ENCODE peak calls at places on chromosomes 5 and 9, in five cellular contexts. N is right atrium auricular region; S is tibial nerve; Y is CD8-positive, alpha-beta T cell; K is fibroblast of lung. Q is an unnamed sample.
A peak's percentile ranks its signal among the peaks of the same experiment; 100 is the strongest.

GRCh38 chr5:104048231-104048630 is 485.6 kb upstream of the NUDT12 start:
- DNase-seq in N (no peak), S (no peak), Y (no peak), K (no peak), Q (no peak)

GRCh38 chr5:140329739-140330481 is 16.5 kb downstream of the HBEGF start:
- DNase-seq in N (no peak), S (no peak), Y (no peak), K (no peak), Q (no peak)

GRCh38 chr9:126609191-126609590 is 4.5 kb upstream of the LMX1B start:
- DNase-seq in N (no peak), S (no peak), Y (no peak), K (no peak), Q (no peak)

GRCh38 chr5:8984386-8984785 is 561.5 kb downstream of the SEMA5A start:
- DNase-seq in N (no peak), S (no peak), Y (no peak), K (no peak), Q (no peak)

GRCh38 chr9:89730715-89731114 is 125.9 kb downstream of the GADD45G start:
- DNase-seq in N (no peak), S (no peak), Y (no peak), K (no peak), Q (no peak)

GRCh38 chr5:152142845-152143469 is 218.3 kb upstream of the GLRA1 start:
- DNase-seq in N (peak; percentile 65), S (peak; percentile 12), Y (peak; percentile 46), K (peak; percentile 67), Q (peak; percentile 56)

GRCh38 chr5:130109152-130109551 is 204.9 kb downstream of the CHSY3 start:
- DNase-seq in N (no peak), S (no peak), Y (no peak), K (peak; percentile 55), Q (no peak)

GRCh38 chr5:133121611-133122150 is 69.9 kb downstream of the HSPA4 start:
- DNase-seq in N (peak; percentile 16), S (no peak), Y (no peak), K (no peak), Q (no peak)

GRCh38 chr9:122122903-122123632 is 30.0 kb upstream of the TTLL11 start:
- DNase-seq in N (peak; percentile 82), S (peak; percentile 76), Y (peak; percentile 58), K (peak; percentile 74), Q (peak; percentile 64)

GRCh38 chr5:13976867-13977479 is 32.5 kb upstream of the DNAH5 start:
- DNase-seq in N (no peak), S (no peak), Y (no peak), K (peak; percentile 51), Q (no peak)

GRCh38 chr5:145118109-145118508 is 717.0 kb downstream of the PRELID2 start:
- DNase-seq in N (no peak), S (no peak), Y (no peak), K (no peak), Q (no peak)

GRCh38 chr9:121282309-121283071 is 14.5 kb downstream of the GSN start:
- DNase-seq in N (peak; percentile 89), S (peak; percentile 79), Y (no peak), K (peak; percentile 83), Q (no peak)

GRCh38 chr9:110620726-110621125 is 41.2 kb upstream of the SVEP1 start:
- DNase-seq in N (no peak), S (no peak), Y (no peak), K (peak; percentile 25), Q (no peak)

GRCh38 chr5:73153513-73153912 is 19.5 kb upstream of the TMEM174 start:
- DNase-seq in N (no peak), S (no peak), Y (no peak), K (no peak), Q (no peak)

GRCh38 chr5:73154607-73155006 is 18.4 kb upstream of the TMEM174 start:
- DNase-seq in N (no peak), S (no peak), Y (no peak), K (no peak), Q (no peak)

GRCh38 chr5:73151733-73152410 is 21.1 kb upstream of the TMEM174 start:
- DNase-seq in N (no peak), S (no peak), Y (no peak), K (no peak), Q (no peak)

GRCh38 chr5:73150872-73151271 is 22.1 kb upstream of the TMEM174 start:
- DNase-seq in N (no peak), S (no peak), Y (no peak), K (no peak), Q (no peak)

DNA sequence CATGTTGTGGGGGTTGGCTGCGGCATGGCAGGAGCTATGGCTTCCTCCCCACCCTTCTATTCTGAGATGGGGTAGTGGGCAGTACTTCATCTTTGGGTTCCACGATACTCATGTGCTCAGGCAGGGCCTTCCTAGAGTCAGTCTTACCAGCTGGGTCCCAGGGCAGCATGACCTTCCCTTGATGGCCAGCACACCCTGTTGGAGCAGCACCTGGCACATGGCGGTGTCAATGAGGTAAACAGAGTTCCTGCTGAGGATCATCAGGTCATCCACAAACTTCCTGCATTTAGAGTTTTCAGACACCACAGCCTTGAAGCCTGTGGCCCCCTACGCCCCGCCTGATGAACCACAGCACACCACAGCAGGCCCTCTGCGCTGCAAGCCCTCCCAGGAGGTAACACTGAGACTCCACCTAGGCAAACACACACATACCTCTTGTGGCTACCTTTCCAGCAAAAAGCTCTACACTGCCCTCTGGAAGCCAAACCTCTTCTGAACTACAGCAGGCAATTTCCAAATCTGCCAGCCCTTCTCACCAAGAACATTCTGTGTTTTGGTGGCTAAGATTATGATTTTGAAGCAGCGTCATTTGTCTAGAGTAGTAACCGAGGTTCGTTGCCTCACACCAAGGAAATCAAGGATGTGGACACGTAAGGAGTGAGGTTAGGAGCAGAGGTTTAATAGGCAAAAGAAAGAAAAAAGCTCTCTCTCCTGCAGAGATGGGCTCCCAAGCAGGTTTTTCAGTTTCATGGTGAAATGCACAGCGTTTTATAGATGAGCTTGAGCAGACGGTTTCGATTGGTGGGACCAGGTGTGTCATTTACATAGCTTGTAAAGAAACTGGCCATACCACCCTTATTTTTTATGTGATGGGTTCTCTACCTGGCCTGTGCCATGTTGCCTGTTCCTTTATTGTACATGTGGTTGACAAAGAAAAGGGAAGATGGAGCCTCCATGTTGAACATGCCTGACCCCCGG is 20.3 kb upstream of the TMEM174 start:
- DNase-seq in N (no peak), S (no peak), Y (no peak), K (no peak), Q (no peak)
- TF ChIP-seq CTCF in N (no peak), S (no peak), Y (no peak), K (no peak), Q (no peak)

GRCh38 chr9:76717611-76718010 is 46.6 kb upstream of the PCA3 start:
- DNase-seq in N (no peak), S (no peak), Y (no peak), K (no peak), Q (no peak)

GRCh38 chr9:76720245-76720644 is 44.0 kb upstream of the PCA3 start:
- DNase-seq in N (no peak), S (no peak), Y (no peak), K (no peak), Q (no peak)

GRCh38 chr9:76716270-76716669 is 48.0 kb upstream of the PCA3 start:
- DNase-seq in N (no peak), S (no peak), Y (no peak), K (no peak), Q (no peak)

GRCh38 chr9:76718166-76718565 is 46.1 kb upstream of the PCA3 start:
- DNase-seq in N (no peak), S (no peak), Y (no peak), K (no peak), Q (no peak)

DNA sequence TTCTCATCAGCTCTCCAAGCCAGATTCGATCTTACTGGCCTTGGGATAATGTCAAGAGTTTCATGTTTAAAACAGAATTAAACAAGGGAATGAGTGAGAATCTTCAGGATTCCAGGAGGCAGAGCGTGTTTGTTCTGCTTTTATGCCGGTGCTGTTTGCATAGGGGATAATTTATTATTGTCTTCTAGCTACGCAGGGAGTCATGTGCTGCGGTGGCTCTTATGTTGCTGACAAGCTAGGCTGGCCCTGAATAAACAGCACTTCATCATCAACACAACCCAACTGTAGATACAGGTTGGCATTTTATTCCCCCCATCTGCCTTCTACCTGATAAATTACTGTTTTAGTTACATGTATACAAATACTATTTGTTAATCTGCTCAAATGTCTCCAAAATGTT is 47.1 kb upstream of the PCA3 start:
- DNase-seq in N (no peak), S (no peak), Y (no peak), K (no peak), Q (no peak)
- H3K27ac ChIP-seq in N (no peak overlapping the region), S (no peak overlapping the region), Y (no peak overlapping the region), K (no peak overlapping the region), Q (no peak overlapping the region)

GRCh38 chr9:11269036-11269435 is 656.2 kb upstream of the PTPRD start:
- DNase-seq in N (no peak), S (no peak), Y (no peak), K (peak; percentile 0), Q (no peak)
- H3K9me3 ChIP-seq in N (peaks cover 29% of the 10 kb centered on the region), S (no peaks in the 10 kb centered on the region), Y (peaks cover 6% of the 10 kb centered on the region), K (no peaks in the 10 kb centered on the region), Q (peaks cover 8% of the 10 kb centered on the region)

GRCh38 chr9:12813960-12814876 is 39.4 kb downstream of the LURAP1L start:
- DNase-seq in N (peak; percentile 86), S (peak; percentile 65), Y (no peak), K (peak; percentile 100), Q (no peak)
- TF ChIP-seq CTCF in N (no peak), S (peak; percentile 54), Y (no peak), K (peak; percentile 29), Q (no peak)

GRCh38 chr5:11044581-11044980 is 283.5 kb upstream of the DAP start:
- DNase-seq in N (no peak), S (no peak), Y (no peak), K (no peak), Q (no peak)
- H3K27ac ChIP-seq in N (no peak overlapping the region), S (no peak overlapping the region), Y (no peak overlapping the region), K (no peak overlapping the region), Q (no peak overlapping the region)

DNA sequence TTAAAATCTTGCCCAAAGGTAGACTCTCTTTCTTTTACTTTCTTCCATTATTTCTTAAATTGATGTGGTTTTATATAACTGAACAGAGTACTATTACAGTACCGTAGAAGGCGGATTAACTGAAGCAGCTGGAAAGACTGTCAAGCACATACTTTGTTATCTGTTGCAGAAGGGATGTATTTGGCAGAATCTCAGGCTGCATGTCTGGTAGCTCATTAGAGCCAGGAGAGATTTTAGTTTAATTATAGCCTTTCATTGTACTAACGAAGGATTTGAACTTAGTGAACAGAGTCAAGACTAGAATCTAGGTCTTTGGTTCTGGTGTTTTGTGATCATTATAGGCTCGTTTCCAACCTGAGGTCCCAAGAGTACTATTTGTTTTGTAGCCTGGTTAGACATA is 20.6 kb downstream of the ZNF354C start:
- DNase-seq in N (no peak), S (no peak), Y (no peak), K (no peak), Q (no peak)
- H3K9me3 ChIP-seq in N (peaks cover 100% of the 10 kb centered on the region), S (peaks cover 42% of the 10 kb centered on the region), Y (peaks cover 77% of the 10 kb centered on the region), K (peaks cover 17% of the 10 kb centered on the region), Q (peaks cover 98% of the 10 kb centered on the region)

DNA sequence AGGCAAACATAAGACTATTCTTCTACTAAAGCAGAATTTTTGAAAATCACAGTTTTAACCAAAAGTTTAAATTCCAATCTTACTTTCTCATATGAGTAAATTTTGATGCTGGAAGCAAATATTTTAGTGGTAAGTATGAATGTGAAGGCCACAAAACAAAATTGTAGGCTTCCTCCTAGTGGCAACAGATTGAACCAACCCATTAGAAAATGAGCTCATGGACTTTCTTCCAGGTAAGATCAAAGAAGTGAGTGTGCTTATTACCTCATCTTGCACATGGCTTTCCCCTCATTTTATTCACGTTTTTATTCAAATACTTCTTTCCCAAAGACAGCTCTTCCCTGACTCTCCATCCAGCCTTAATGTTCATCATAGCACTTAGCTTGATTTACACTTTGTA is 16.5 kb upstream of the RLN2 start:
- DNase-seq in N (no peak), S (no peak), Y (no peak), K (no peak), Q (no peak)
- TF ChIP-seq CTCF in N (no peak), S (no peak), Y (no peak), K (no peak), Q (no peak)

Q was measured in CD4-positive, alpha-beta T cell.